ENCODE peak calls at places on chromosome 2, in five cellular contexts. F is GM12878, B is HepG2, V is SK-N-SH, S is K562. X is an unnamed sample.

GRCh38 chr2:109143214-109144187 is 14.5 kb downstream of the SH3RF3 start:
- DNase-seq in V (no peak), S (no peak), F (peak), B (no peak), X (no peak)

GRCh38 chr2:19881221-19881620 is 20.6 kb downstream of the TTC32 start:
- DNase-seq in F (no peak), S (no peak), V (no peak), B (no peak), X (no peak)

GRCh38 chr2:16283071-16283850 is 342.9 kb downstream of the MYCN start:
- DNase-seq in F (no peak), B (no peak), V (no peak), S (no peak), X (no peak)

GRCh38 chr2:177318613-177319012 is 54.1 kb upstream of the NFE2L2 start:
- DNase-seq in B (peak), F (no peak), S (no peak), V (no peak), X (no peak)

GRCh38 chr2:39469807-39470206 is 32.7 kb upstream of the MAP4K3 start:
- DNase-seq in V (no peak), S (peak), B (peak), F (no peak), X (no peak)

GRCh38 chr2:188291617-188292445 is at the start of gene GULP1:
- DNase-seq in S (peak), F (no peak), V (peak), B (peak), X (peak)

GRCh38 chr2:102099536-102100293 is 42.8 kb upstream of the IL1R1 start:
- DNase-seq in S (no peak), B (no peak), V (no peak), F (no peak), X (no peak)

GRCh38 chr2:21928292-21928691 is 804.5 kb downstream of the TDRD15 start:
- DNase-seq in B (no peak), S (no peak), V (no peak), F (no peak), X (no peak)

GRCh38 chr2:184154438-184154837 is 443.9 kb upstream of the ZNF804A start:
- DNase-seq in S (no peak), F (no peak), B (no peak), V (no peak), X (no peak)

GRCh38 chr2:219243291-219243761 is 1.9 kb downstream of the GLB1L start:
- DNase-seq in V (no peak), F (no peak), B (no peak), S (no peak), X (no peak)

GRCh38 chr2:101328474-101329007 is 20.0 kb upstream of the RNF149 start:
- DNase-seq in V (no peak), F (peak), B (no peak), S (no peak), X (no peak)

GRCh38 chr2:234694244-234695013 is 197.5 kb upstream of the ARL4C start:
- DNase-seq in V (no peak), B (peak), S (no peak), F (no peak), X (no peak)

GRCh38 chr2:32523711-32524110 is 104.1 kb upstream of the TTC27 start:
- DNase-seq in F (no peak), B (no peak), S (no peak), V (no peak), X (no peak)

GRCh38 chr2:173126819-173127218 is 51.2 kb downstream of the MAP3K20 start:
- DNase-seq in V (no peak), S (no peak), B (no peak), F (no peak), X (no peak)

GRCh38 chr2:18299423-18300212 is 260.8 kb downstream of the RDH14 start:
- DNase-seq in B (peak), F (no peak), S (no peak), V (no peak), X (no peak)

GRCh38 chr2:29226375-29226774 is 111.2 kb downstream of the CLIP4 start:
- DNase-seq in F (no peak), S (no peak), V (no peak), B (no peak), X (no peak)

GRCh38 chr2:82657066-82657465 is 1802.0 kb downstream of the SUCLG1 start:
- DNase-seq in B (no peak), F (no peak), V (no peak), S (no peak), X (no peak)

GRCh38 chr2:234823196-234823876 is 128.5 kb upstream of the SH3BP4 start:
- DNase-seq in V (no peak), B (no peak), S (no peak), F (no peak), X (no peak)

GRCh38 chr2:121316986-121317385 is 32.0 kb upstream of the TFCP2L1 start:
- DNase-seq in V (no peak), S (no peak), B (no peak), F (no peak), X (no peak)

GRCh38 chr2:28570431-28570830 is 74.6 kb downstream of the PLB1 start:
- DNase-seq in B (no peak), S (no peak), F (no peak), V (no peak), X (no peak)

GRCh38 chr2:19299032-19299431 is 59.4 kb downstream of the OSR1 start:
- DNase-seq in B (no peak), V (no peak), S (no peak), F (no peak), X (no peak)

GRCh38 chr2:98761267-98761781 is 30.4 kb upstream of the MGAT4A start:
- DNase-seq in B (peak), S (no peak), V (no peak), F (no peak), X (no peak)

GRCh38 chr2:98465456-98466201 is 21.0 kb downstream of the INPP4A start:
- DNase-seq in B (no peak), F (peak), V (peak), S (peak), X (peak)

GRCh38 chr2:145352499-145352898 is 832.6 kb upstream of the ZEB2 start:
- DNase-seq in S (no peak), B (no peak), F (no peak), V (no peak), X (peak)

GRCh38 chr2:216001201-216001600 is 12.2 kb downstream of the MREG start:
- DNase-seq in F (no peak), S (no peak), B (no peak), V (no peak), X (no peak)

GRCh38 chr2:26534865-26535662 is 57.1 kb upstream of the OTOF start:
- DNase-seq in B (no peak), S (no peak), F (no peak), V (no peak), X (no peak)

GRCh38 chr2:25877431-25878360 is 591 bp downstream of the ASXL2 start:
- DNase-seq in F (peak), B (peak), V (peak), S (peak), X (peak)

GRCh38 chr2:85753525-85754312 is at the start of gene ATOH8:
- DNase-seq in F (no peak), S (peak), V (peak), B (peak), X (peak)

GRCh38 chr2:120770176-120770575 is 34.5 kb downstream of the GLI2 start:
- DNase-seq in S (no peak), F (no peak), V (no peak), B (no peak), X (no peak)

GRCh38 chr2:74843371-74844298 is 9.7 kb downstream of the HK2 start:
- DNase-seq in V (no peak), F (peak), B (peak), S (no peak), X (no peak)
- TF ChIP-seq FOXM1 in V (no peak), F (no peak), B (no peak), S (no peak), X (no peak)

GRCh38 chr2:126668254-126668653 is 12.3 kb downstream of the GYPC start:
- DNase-seq in S (no peak), V (no peak), B (no peak), F (no peak), X (no peak)
- TF ChIP-seq FOXM1 in S (no peak), V (no peak), B (no peak), F (no peak), X (no peak)

GRCh38 chr2:174158003-174158402 is 90.3 kb downstream of the OLA1 start:
- DNase-seq in S (peak), V (peak), B (peak), F (peak), X (peak)
- TF ChIP-seq FOXM1 in S (no peak), V (no peak), B (no peak), F (no peak), X (no peak)

DNA sequence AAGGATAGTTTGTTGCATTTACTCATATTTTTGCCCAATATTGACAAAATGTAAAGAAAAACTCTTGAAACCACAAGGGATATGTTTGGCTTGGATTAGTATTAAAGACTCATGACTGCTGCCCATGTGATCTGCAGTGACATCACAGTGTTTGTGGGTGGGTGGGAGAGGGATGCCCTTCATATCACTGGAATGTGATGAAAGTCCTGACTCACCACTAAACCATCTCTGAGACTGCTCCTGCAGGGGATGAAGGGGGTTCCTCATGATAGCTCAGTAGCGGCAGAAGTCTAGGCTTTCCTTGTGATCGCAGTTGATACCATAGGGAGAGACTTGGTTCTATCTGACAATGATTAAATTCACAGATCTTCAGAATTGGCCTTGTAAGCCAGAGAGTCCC is 451.2 kb downstream of the CNTNAP5 start:
- DNase-seq in S (no peak), B (peak), F (no peak), V (no peak), X (no peak)
- TF ChIP-seq FOXM1 in S (no peak), B (no peak), F (no peak), V (no peak), X (no peak)

X was measured in HEK293T.